ENCODE peak calls at places on chromosomes 12 and 14, in nine cellular contexts. T is Kasumi-1; L is stimulated activated CD4-positive, alpha-beta T cell treated with anti-CD3 and anti-CD28 coated beads, TNF-alpha, amount 100 ng/mL, for 24 hours; B is transverse colon; N is amygdala; R is NCI-H345; J is PC-3; M is NCI-H510A treated with DMSO at 0.1 percent for 48 hours; S is OCI-LY7. W is an unnamed sample.

GRCh38 chr12:124391340-124392261 is 96.7 kb downstream of the RFLNA start:
- DNase-seq in T (peak; percentile 73), L (peak; percentile 22), B (peak; percentile 71), N (no peak), R (no peak), J (peak; percentile 80), M (no peak), S (peak; percentile 75), W (no peak)

GRCh38 chr12:53182836-53183235 is 2.1 kb upstream of the CSAD start:
- DNase-seq in T (peak; percentile 82), L (no peak), B (no peak), N (no peak), R (peak; percentile 8), J (peak; percentile 23), M (no peak), S (no peak), W (no peak)

GRCh38 chr12:130634866-130635265 is 81.2 kb downstream of the RIMBP2 start:
- DNase-seq in T (no peak), L (no peak), B (no peak), N (no peak), R (peak; percentile 50), J (no peak), M (peak; percentile 72), S (no peak), W (no peak)

GRCh38 chr14:66746316-66747006 is 238.5 kb downstream of the GPHN start:
- DNase-seq in T (peak; percentile 54), L (no peak), B (no peak), N (no peak), R (peak; percentile 1), J (peak; percentile 71), M (no peak), S (peak; percentile 4), W (no peak)

GRCh38 chr12:131098178-131098981 is 144.7 kb downstream of the ADGRD1 start:
- DNase-seq in T (no peak), L (no peak), B (no peak), N (no peak), R (no peak), J (no peak), M (no peak), S (no peak), W (peak; percentile 14)

GRCh38 chr14:35695647-35696046 is 113.4 kb downstream of the RALGAPA1 start:
- DNase-seq in T (no peak), L (no peak), B (no peak), N (no peak), R (no peak), J (no peak), M (no peak), S (no peak), W (no peak)

GRCh38 chr12:68804654-68805591 is 3.1 kb upstream of the MDM2 start:
- DNase-seq in T (no peak), L (no peak), B (no peak), N (no peak), R (no peak), J (no peak), M (no peak), S (no peak), W (no peak)

GRCh38 chr14:43790681-43791080 is 716.4 kb downstream of the FSCB start:
- DNase-seq in T (no peak), L (no peak), B (no peak), N (no peak), R (no peak), J (peak; percentile 56), M (no peak), S (no peak), W (no peak)

GRCh38 chr14:52400846-52401245 is 86.7 kb downstream of the PTGER2 start:
- DNase-seq in T (peak; percentile 45), L (no peak), B (no peak), N (no peak), R (no peak), J (no peak), M (no peak), S (no peak), W (no peak)

GRCh38 chr12:7212678-7213077 is 23.2 kb downstream of the PEX5 start:
- DNase-seq in T (no peak), L (no peak), B (no peak), N (no peak), R (no peak), J (no peak), M (no peak), S (peak; percentile 47), W (no peak)

GRCh38 chr14:37602605-37603453 is 7.4 kb downstream of the TTC6 start:
- DNase-seq in T (peak; percentile 59), L (no peak), B (no peak), N (no peak), R (no peak), J (no peak), M (no peak), S (no peak), W (no peak)

GRCh38 chr14:75522224-75522764 is at the start of gene BATF:
- DNase-seq in T (peak; percentile 68), L (peak; percentile 54), B (peak; percentile 53), N (no peak), R (no peak), J (no peak), M (no peak), S (peak; percentile 61), W (no peak)

GRCh38 chr12:28191690-28192089 is 1.4 kb downstream of the CCDC91 start:
- DNase-seq in T (no peak), L (no peak), B (peak; percentile 8), N (no peak), R (no peak), J (no peak), M (no peak), S (no peak), W (no peak)

GRCh38 chr12:113862570-113863454 is 103.3 kb downstream of the RBM19 start:
- DNase-seq in T (peak; percentile 78), L (no peak), B (no peak), N (no peak), R (no peak), J (no peak), M (no peak), S (no peak), W (no peak)

GRCh38 chr14:105499256-105500035 is 8.4 kb downstream of the TEDC1 start:
- DNase-seq in T (no peak), L (no peak), B (no peak), N (peak; percentile 97), R (no peak), J (no peak), M (no peak), S (no peak), W (no peak)

GRCh38 chr12:119556830-119557229 is 36.7 kb upstream of the TMEM233 start:
- DNase-seq in T (no peak), L (no peak), B (no peak), N (no peak), R (no peak), J (no peak), M (no peak), S (no peak), W (no peak)

GRCh38 chr12:103181366-103182152 is 224.1 kb downstream of the ASCL1 start:
- DNase-seq in T (peak; percentile 10), L (no peak), B (no peak), N (no peak), R (no peak), J (no peak), M (no peak), S (no peak), W (no peak)

GRCh38 chr12:116612436-116612835 is 53.3 kb downstream of the MAP1LC3B2 start:
- DNase-seq in T (no peak), L (no peak), B (no peak), N (no peak), R (no peak), J (no peak), M (no peak), S (no peak), W (no peak)

GRCh38 chr12:113875681-113876080 is 90.4 kb downstream of the RBM19 start:
- DNase-seq in T (peak; percentile 9), L (no peak), B (no peak), N (no peak), R (peak; percentile 31), J (no peak), M (peak; percentile 83), S (no peak), W (no peak)

GRCh38 chr14:36817071-36817930 is 155.6 kb downstream of the PAX9 start:
- DNase-seq in T (no peak), L (no peak), B (no peak), N (no peak), R (no peak), J (no peak), M (peak; percentile 61), S (no peak), W (no peak)

GRCh38 chr12:39467432-39467870 is 24.5 kb upstream of the KIF21A start:
- DNase-seq in T (no peak), L (no peak), B (no peak), N (no peak), R (no peak), J (no peak), M (no peak), S (no peak), W (no peak)

GRCh38 chr12:51920046-51920445 is 12.7 kb downstream of the ACVRL1 start:
- DNase-seq in T (no peak), L (no peak), B (no peak), N (no peak), R (no peak), J (no peak), M (no peak), S (no peak), W (no peak)

GRCh38 chr12:67062193-67062592 is 207.0 kb upstream of the CAND1 start:
- DNase-seq in T (no peak), L (no peak), B (no peak), N (no peak), R (no peak), J (no peak), M (no peak), S (no peak), W (no peak)

GRCh38 chr12:101940400-101940950 is 63.1 kb downstream of the DRAM1 start:
- DNase-seq in T (no peak), L (no peak), B (no peak), N (no peak), R (no peak), J (no peak), M (no peak), S (no peak), W (no peak)

GRCh38 chr12:3202734-3203446 is 125.7 kb downstream of the TSPAN9 start:
- DNase-seq in T (peak; percentile 25), L (peak; percentile 28), B (peak; percentile 39), N (no peak), R (peak; percentile 55), J (peak; percentile 64), M (peak; percentile 49), S (peak; percentile 49), W (no peak)

GRCh38 chr14:69460093-69460701 is 24.3 kb upstream of the PLEKHD1 start:
- DNase-seq in T (peak; percentile 74), L (peak; percentile 8), B (peak; percentile 71), N (peak; percentile 42), R (peak; percentile 61), J (peak; percentile 91), M (peak; percentile 63), S (peak; percentile 79), W (no peak)

GRCh38 chr14:100577986-100578431 is 9.2 kb downstream of the BEGAIN start:
- DNase-seq in T (no peak), L (no peak), B (no peak), N (no peak), R (no peak), J (no peak), M (no peak), S (no peak), W (no peak)

GRCh38 chr14:70093156-70093555 is 95.6 kb downstream of the SLC8A3 start:
- DNase-seq in T (no peak), L (no peak), B (no peak), N (no peak), R (no peak), J (no peak), M (no peak), S (no peak), W (no peak)

GRCh38 chr14:87411370-87411769 is 581.6 kb downstream of the GALC start:
- DNase-seq in T (no peak), L (no peak), B (no peak), N (no peak), R (no peak), J (no peak), M (no peak), S (no peak), W (no peak)

GRCh38 chr12:81021834-81022233 is 56.0 kb upstream of the ACSS3 start:
- DNase-seq in T (no peak), L (no peak), B (no peak), N (no peak), R (peak; percentile 9), J (no peak), M (no peak), S (no peak), W (no peak)

GRCh38 chr12:3203713-3204112 is 126.5 kb downstream of the TSPAN9 start:
- DNase-seq in T (no peak), L (no peak), B (no peak), N (no peak), R (no peak), J (no peak), M (peak; percentile 39), S (no peak), W (no peak)